ENCODE peak calls at places on chromosomes 5 and 9, in ten cellular contexts. Y, V, G, S, U, R, C, O, E and Z are unnamed samples.

GRCh38 chr5:139912804-139913203 is 117.2 kb downstream of the PSD2 start:
- DNase-seq in Y (no peak), V (no peak), G (no peak), S (no peak), U (no peak), R (no peak), C (no peak), O (peak; percentile 61), E (no peak), Z (no peak)

GRCh38 chr9:28317706-28318210 is 744.5 kb upstream of the C9orf72 start:
- DNase-seq in Y (no peak), V (no peak), G (no peak), S (no peak), U (no peak), R (no peak), C (no peak), O (no peak), E (no peak), Z (no peak)

GRCh38 chr5:129639331-129639730 is 108.6 kb upstream of the MINAR2 start:
- DNase-seq in Y (no peak), V (no peak), G (no peak), S (no peak), U (no peak), R (no peak), C (no peak), O (no peak), E (no peak), Z (no peak)

GRCh38 chr9:72427801-72428200 is 62.8 kb upstream of the ZFAND5 start:
- DNase-seq in Y (no peak), V (no peak), G (no peak), S (no peak), U (no peak), R (no peak), C (no peak), O (no peak), E (no peak), Z (no peak)

GRCh38 chr9:117672397-117672796 is 31.8 kb upstream of the TLR4 start:
- DNase-seq in Y (no peak), V (no peak), G (no peak), S (peak; percentile 65), U (no peak), R (peak; percentile 94), C (no peak), O (no peak), E (no peak), Z (no peak)

GRCh38 chr5:22514231-22514630 is 338.9 kb downstream of the CDH12 start:
- DNase-seq in Y (no peak), V (no peak), G (no peak), S (no peak), U (no peak), R (peak; percentile 46), C (no peak), O (no peak), E (no peak), Z (no peak)

GRCh38 chr5:113984928-113985327 is 376.9 kb upstream of the KCNN2 start:
- DNase-seq in Y (no peak), V (no peak), G (no peak), S (no peak), U (no peak), R (no peak), C (no peak), O (no peak), E (no peak), Z (no peak)

GRCh38 chr9:115367780-115368179 is 249.8 kb upstream of the TNC start:
- DNase-seq in Y (no peak), V (no peak), G (no peak), S (no peak), U (no peak), R (no peak), C (no peak), O (no peak), E (no peak), Z (no peak)

GRCh38 chr5:159439002-159439401 is 108.7 kb upstream of the IL12B start:
- DNase-seq in Y (no peak), V (no peak), G (no peak), S (no peak), U (no peak), R (no peak), C (no peak), O (no peak), E (no peak), Z (no peak)

GRCh38 chr5:75952963-75953362 is 130.2 kb upstream of the SV2C start:
- DNase-seq in Y (no peak), V (no peak), G (no peak), S (no peak), U (no peak), R (no peak), C (no peak), O (no peak), E (no peak), Z (no peak)

GRCh38 chr9:106883626-106884190 is 20.7 kb downstream of the ZNF462 start:
- DNase-seq in Y (no peak), V (no peak), G (no peak), S (peak; percentile 35), U (no peak), R (peak; percentile 15), C (no peak), O (no peak), E (no peak), Z (no peak)

GRCh38 chr9:124450241-124450924 is at the start of gene ADGRD2:
- DNase-seq in Y (peak; percentile 7), V (no peak), G (no peak), S (no peak), U (no peak), R (no peak), C (no peak), O (peak; percentile 77), E (peak; percentile 59), Z (no peak)

GRCh38 chr5:67214036-67214435 is 17.4 kb upstream of the CD180 start:
- DNase-seq in Y (no peak), V (no peak), G (no peak), S (no peak), U (no peak), R (no peak), C (no peak), O (no peak), E (no peak), Z (no peak)

GRCh38 chr5:65952259-65952658 is 25.9 kb downstream of the ERBIN start:
- DNase-seq in Y (no peak), V (no peak), G (no peak), S (no peak), U (no peak), R (no peak), C (peak; percentile 53), O (no peak), E (no peak), Z (no peak)

GRCh38 chr9:4839470-4839912 is 46.7 kb downstream of the RCL1 start:
- DNase-seq in Y (no peak), V (no peak), G (no peak), S (no peak), U (no peak), R (no peak), C (no peak), O (no peak), E (no peak), Z (no peak)

GRCh38 chr5:159458217-159458711 is 128.0 kb upstream of the IL12B start:
- DNase-seq in Y (no peak), V (no peak), G (no peak), S (no peak), U (no peak), R (no peak), C (no peak), O (no peak), E (no peak), Z (no peak)

GRCh38 chr5:169168288-169168687 is 132.7 kb downstream of the SLIT3 start:
- DNase-seq in Y (no peak), V (no peak), G (no peak), S (no peak), U (no peak), R (no peak), C (no peak), O (no peak), E (no peak), Z (no peak)